ENCODE peak calls at places on chromosome 13, in ten cellular contexts. O is HS-5; J is ACHN; U is nucleus accumbens; A is RKO; H is midbrain; F is stimulated activated CD4-positive, alpha-beta T cell treated with anti-CD3 and anti-CD28 coated beads, TNF-alpha, amount 100 ng/mL, for 1 hour; T is NCI-H446; Y is colonic mucosa; D is stimulated activated CD8-positive, alpha-beta memory T cell treated with anti-CD3 and anti-CD28 coated beads, Interleukin-4, amount 100 ng/mL, for 24 hours. S is an unnamed sample.
A peak's percentile ranks its signal among the peaks of the same experiment; 100 is the strongest.

GRCh38 chr13:43374621-43375020 is 351.2 kb downstream of the DNAJC15 start:
- DNase-seq in T (no peak), Y (no peak), J (no peak), H (no peak), A (no peak), O (no peak), F (no peak), D (no peak), U (no peak), S (peak; percentile 53)

GRCh38 chr13:106182404-106182803 is 353.1 kb downstream of the EFNB2 start:
- DNase-seq in H (no peak), U (no peak), A (peak; percentile 47), T (no peak), O (peak; percentile 58), F (no peak), D (no peak), Y (peak; percentile 34), J (peak; percentile 43), S (no peak)

GRCh38 chr13:90974249-90974954 is 373.1 kb upstream of the MIR17HG start:
- DNase-seq in U (no peak), A (no peak), O (no peak), Y (no peak), T (no peak), F (no peak), H (no peak), J (no peak), D (no peak), S (no peak)

GRCh38 chr13:52432456-52432855 is 18.0 kb downstream of the VPS36 start:
- DNase-seq in Y (no peak), T (no peak), H (no peak), U (no peak), J (no peak), F (no peak), A (no peak), O (no peak), D (no peak), S (no peak)

GRCh38 chr13:50130686-50131051 is 115.4 kb downstream of the KCNRG start:
- DNase-seq in Y (peak; percentile 32), A (peak; percentile 39), T (no peak), D (no peak), U (no peak), F (no peak), O (no peak), J (peak; percentile 32), H (peak; percentile 12), S (no peak)

GRCh38 chr13:112469071-112469745 is 93.1 kb downstream of the SPACA7 start:
- DNase-seq in O (no peak), H (no peak), J (no peak), A (no peak), D (no peak), F (no peak), U (no peak), Y (no peak), T (no peak), S (no peak)

GRCh38 chr13:30647824-30648521 is 30.3 kb downstream of the USPL1 start:
- DNase-seq in U (no peak), D (no peak), O (no peak), H (no peak), Y (no peak), J (no peak), F (no peak), T (no peak), A (no peak), S (no peak)

GRCh38 chr13:91710733-91711132 is 312.3 kb downstream of the GPC5 start:
- DNase-seq in Y (no peak), T (no peak), H (no peak), O (no peak), F (no peak), D (no peak), J (no peak), U (no peak), A (no peak), S (no peak)

GRCh38 chr13:110651271-110651670 is 35.9 kb downstream of the NAXD start:
- DNase-seq in U (no peak), T (no peak), A (no peak), D (no peak), F (no peak), O (no peak), Y (no peak), H (no peak), J (no peak), S (no peak)

GRCh38 chr13:111904701-111905608 is 162.0 kb upstream of the SOX1 start:
- DNase-seq in H (no peak), U (no peak), A (no peak), T (no peak), D (no peak), Y (no peak), O (no peak), F (no peak), J (no peak), S (no peak)